ENCODE peak calls at places on chromosome X, in ten cellular contexts. M, Y, P, S, L, I, N, K, B and J are unnamed samples. For H3K9me3, the result is how much of the 10 kb centered on the place peaks cover.

GRCh38 chrX:149513713-149514427 is 8.8 kb upstream of the IDS start:
- DNase-seq in I (no peak), P (no peak), N (no peak), B (no peak), M (no peak), S (no peak), L (no peak), Y (peak), K (no peak), J (no peak)

GRCh38 chrX:1462596-1463251 is 10.0 kb upstream of the ASMTL start:
- DNase-seq in P (no peak), L (peak), M (no peak), Y (peak), B (peak), N (no peak), S (peak), I (no peak), K (no peak), J (no peak)

GRCh38 chrX:131735127-131735526 is 191.3 kb downstream of the OR13H1 start:
- DNase-seq in N (no peak), S (no peak), M (no peak), L (no peak), Y (no peak), P (no peak), K (no peak), I (peak), B (no peak), J (no peak)

GRCh38 chrX:108225456-108225730 is 133.8 kb downstream of the ATG4A start:
- DNase-seq in M (no peak), L (no peak), I (peak), P (no peak), S (no peak), B (no peak), N (no peak), K (no peak), Y (no peak), J (no peak)

GRCh38 chrX:123731987-123732678 is 719 bp downstream of the THOC2 start:
- DNase-seq in B (no peak), L (no peak), N (peak), I (no peak), S (peak), K (peak), P (no peak), Y (peak), M (no peak), J (peak)

GRCh38 chrX:38347136-38347535 is 5.3 kb upstream of the OTC start:
- DNase-seq in K (no peak), B (no peak), Y (peak), S (peak), M (no peak), L (no peak), P (no peak), I (peak), N (no peak), J (no peak)

GRCh38 chrX:3262906-3263305 is 83.5 kb downstream of the MXRA5 start:
- DNase-seq in Y (peak), I (peak), L (no peak), P (no peak), N (no peak), M (peak), B (no peak), S (peak), K (no peak), J (peak)

GRCh38 chrX:153925739-153926593 is at the start of gene ARHGAP4:
- DNase-seq in K (no peak), B (no peak), N (peak), S (no peak), P (no peak), L (peak), M (no peak), Y (no peak), I (no peak), J (no peak)

GRCh38 chrX:42247241-42247640 is 323.9 kb upstream of the CASK start:
- DNase-seq in P (no peak), Y (peak), B (no peak), K (no peak), I (no peak), L (no peak), S (no peak), M (no peak), N (no peak), J (peak)

GRCh38 chrX:55196688-55197087 is 23.5 kb upstream of the PAGE5 start:
- DNase-seq in S (no peak), Y (no peak), I (no peak), N (peak), L (no peak), P (no peak), B (no peak), K (no peak), M (no peak), J (no peak)

GRCh38 chrX:150508461-150509367 is 59.7 kb upstream of the MTM1 start:
- DNase-seq in S (no peak), M (no peak), B (peak), I (no peak), L (no peak), K (no peak), Y (peak), P (no peak), N (peak), J (no peak)

GRCh38 chrX:50442426-50443116 is 28.1 kb downstream of the DGKK start:
- DNase-seq in N (no peak), Y (no peak), S (no peak), I (no peak), M (no peak), K (no peak), P (no peak), B (no peak), L (no peak), J (no peak)

GRCh38 chrX:76428243-76429130 is 977 bp downstream of the MAGEE1 start:
- DNase-seq in B (no peak), L (peak), K (peak), I (peak), P (no peak), N (peak), Y (no peak), M (no peak), S (peak), J (no peak)

GRCh38 chrX:107429090-107429489 is 20.4 kb upstream of the FRMPD3 start:
- DNase-seq in N (peak), S (no peak), K (peak), Y (peak), B (no peak), P (no peak), L (no peak), M (no peak), I (no peak), J (no peak)

GRCh38 chrX:152843852-152844251 is 13.0 kb downstream of the NSDHL start:
- DNase-seq in N (no peak), S (no peak), P (no peak), B (no peak), K (no peak), L (no peak), Y (peak), M (no peak), I (no peak), J (no peak)

GRCh38 chrX:56812515-56813105 is 83.6 kb downstream of the NBDY start:
- DNase-seq in P (no peak), K (no peak), L (no peak), Y (peak), M (no peak), B (no peak), I (no peak), S (no peak), N (no peak), J (no peak)

GRCh38 chrX:776529-777230 is 146.1 kb downstream of the SHOX start:
- DNase-seq in Y (no peak), L (no peak), K (no peak), P (no peak), N (no peak), B (no peak), M (no peak), I (no peak), S (no peak), J (no peak)

GRCh38 chrX:150899191-150899757 is 806 bp upstream of the CD99L2 start:
- DNase-seq in P (no peak), M (no peak), I (peak), Y (peak), L (no peak), B (peak), S (peak), K (peak), N (peak), J (no peak)

GRCh38 chrX:81414630-81415029 is 212.7 kb downstream of the SH3BGRL start:
- DNase-seq in K (no peak), Y (peak), M (no peak), B (no peak), P (no peak), N (no peak), S (peak), I (no peak), L (no peak), J (no peak)

GRCh38 chrX:122739770-122740169 is 444.3 kb upstream of the GRIA3 start:
- DNase-seq in I (no peak), L (no peak), N (peak), B (no peak), S (peak), Y (no peak), K (no peak), P (no peak), M (no peak), J (peak)

GRCh38 chrX:100980608-100981497 is 11.3 kb downstream of the ARL13A start:
- DNase-seq in M (no peak), I (peak), S (peak), B (peak), P (no peak), Y (peak), L (no peak), K (peak), N (no peak), J (no peak)

GRCh38 chrX:105872921-105873320 is 50.6 kb downstream of the NRK start:
- DNase-seq in K (no peak), S (peak), M (no peak), Y (peak), B (no peak), P (no peak), L (no peak), I (peak), N (no peak), J (no peak)

GRCh38 chrX:116010939-116011338 is 159.6 kb upstream of the AGTR2 start:
- DNase-seq in N (no peak), I (no peak), L (no peak), M (no peak), B (no peak), S (no peak), K (no peak), P (no peak), Y (no peak), J (no peak)

GRCh38 chrX:37347420-37347819 is 1.7 kb upstream of the PRRG1 start:
- DNase-seq in N (peak), Y (peak), M (no peak), S (peak), K (no peak), L (no peak), I (no peak), B (peak), P (no peak), J (peak)

GRCh38 chrX:151019837-151020236 is 36.7 kb downstream of the HMGB3 start:
- DNase-seq in N (no peak), Y (peak), L (no peak), P (no peak), K (no peak), M (peak), B (no peak), I (peak), S (peak), J (no peak)

GRCh38 chrX:101429934-101430333 is 21.9 kb downstream of the HNRNPH2 start:
- DNase-seq in L (no peak), I (no peak), B (no peak), P (no peak), Y (no peak), S (peak), M (no peak), N (no peak), K (no peak), J (no peak)

GRCh38 chrX:127702527-127702926 is 349.7 kb downstream of the ACTRT1 start:
- DNase-seq in S (no peak), K (no peak), M (no peak), Y (no peak), N (no peak), P (no peak), I (no peak), L (no peak), B (no peak), J (no peak)

GRCh38 chrX:46180258-46180687 is 364.9 kb downstream of the ZNF674 start:
- DNase-seq in M (no peak), P (no peak), Y (peak), L (no peak), S (peak), B (no peak), I (peak), K (peak), N (peak), J (no peak)

GRCh38 chrX:32448320-32448719 is 763.0 kb downstream of the DMD start:
- DNase-seq in S (no peak), Y (peak), I (no peak), P (no peak), B (no peak), L (no peak), N (no peak), K (no peak), M (no peak), J (no peak)

GRCh38 chrX:49958727-49959126 is 36.3 kb downstream of the CLCN5 start:
- DNase-seq in K (no peak), P (no peak), M (no peak), Y (no peak), S (no peak), N (no peak), I (no peak), B (no peak), L (no peak), J (no peak)

GRCh38 chrX:110086162-110086915 is 83.4 kb downstream of the TMEM164 start:
- DNase-seq in N (no peak), Y (no peak), M (peak), P (no peak), L (no peak), B (no peak), S (peak), K (no peak), I (no peak), J (no peak)

GRCh38 chrX:132615396-132616131 is 126.7 kb upstream of the MBNL3 start:
- DNase-seq in S (peak), B (peak), Y (peak), M (no peak), K (peak), P (no peak), N (peak), I (peak), L (peak), J (peak)

GRCh38 chrX:42839632-42840031 is 61.7 kb upstream of the PPP1R2C start:
- DNase-seq in P (no peak), S (no peak), L (no peak), M (no peak), K (no peak), I (no peak), B (no peak), N (no peak), Y (no peak), J (no peak)

GRCh38 chrX:11331788-11332187 is 38.6 kb downstream of the AMELX start:
- DNase-seq in N (no peak), L (no peak), I (no peak), Y (no peak), M (no peak), B (no peak), K (no peak), S (no peak), P (no peak), J (no peak)

GRCh38 chrX:21813612-21814368 is 25.6 kb upstream of the MBTPS2 start:
- DNase-seq in L (no peak), N (peak), K (no peak), B (no peak), Y (no peak), S (no peak), I (no peak), M (no peak), P (no peak), J (peak)
- H3K9me3 ChIP-seq in L (under half), N (under half), K (under half), B (under half), Y (under half), S (under half), I (under half), M (under half), P (under half), J (under half)

GRCh38 chrX:40170830-40171512 is 73.2 kb upstream of the BCOR start:
- DNase-seq in I (no peak), Y (no peak), S (peak), M (no peak), B (no peak), N (peak), K (no peak), P (no peak), L (no peak), J (no peak)
- H3K9me3 ChIP-seq in I (under half), Y (under half), S (under half), M (under half), B (under half), N (under half), K (under half), P (under half), L (under half), J (under half)

DNA sequence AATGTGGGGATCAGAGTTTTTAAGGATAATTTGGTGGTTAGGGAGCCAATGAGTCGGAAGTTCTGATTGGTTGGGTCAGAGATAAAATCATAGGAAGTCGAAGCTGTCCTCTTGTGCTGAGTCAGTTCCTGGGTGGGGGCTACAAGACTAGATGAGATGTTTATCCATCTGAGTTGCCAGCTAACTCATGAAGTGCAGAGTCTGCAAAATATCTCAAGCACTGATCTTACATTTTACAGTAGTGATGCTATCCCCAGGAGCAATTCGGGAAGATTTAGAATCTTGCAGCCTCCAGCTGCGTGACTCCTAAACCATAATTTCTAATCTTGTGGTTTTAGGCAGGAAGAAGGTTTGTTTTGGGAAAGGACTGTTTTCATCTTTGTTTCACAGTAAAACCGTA is 565.8 kb upstream of the SPANXN1 start:
- DNase-seq in M (no peak), P (no peak), I (peak), L (no peak), B (no peak), Y (no peak), S (no peak), N (no peak), K (no peak), J (no peak)
- H3K9me3 ChIP-seq in M (under half), P (under half), I (under half), L (under half), B (under half), Y (under half), S (under half), N (under half), K (under half), J (under half)

GRCh38 chrX:53056292-53056691 is 7.7 kb downstream of the GPR173 start:
- DNase-seq in B (no peak), Y (no peak), K (no peak), P (no peak), L (no peak), I (peak), M (no peak), S (no peak), N (no peak), J (no peak)

GRCh38 chrX:53050841-53051240 is 2.3 kb downstream of the GPR173 start:
- DNase-seq in B (no peak), Y (peak), I (no peak), K (no peak), M (no peak), N (no peak), P (no peak), S (no peak), L (no peak), J (no peak)

GRCh38 chrX:53055244-53055849 is 6.8 kb downstream of the GPR173 start:
- DNase-seq in M (no peak), Y (no peak), S (no peak), B (no peak), K (no peak), P (no peak), N (no peak), I (no peak), L (no peak), J (no peak)
- H3K9me3 ChIP-seq in M (under half), Y (under half), S (under half), B (under half), K (under half), P (under half), N (under half), I (under half), L (under half), J (under half)

GRCh38 chrX:145792281-145792680 is 25.3 kb upstream of the SLITRK2 start:
- DNase-seq in S (no peak), M (no peak), N (no peak), Y (no peak), K (no peak), L (no peak), I (no peak), B (no peak), P (no peak), J (no peak)
- H3K9me3 ChIP-seq in S (under half), M (under half), N (under half), Y (under half), K (under half), L (under half), I (under half), B (under half), P (under half), J (under half)

DNA sequence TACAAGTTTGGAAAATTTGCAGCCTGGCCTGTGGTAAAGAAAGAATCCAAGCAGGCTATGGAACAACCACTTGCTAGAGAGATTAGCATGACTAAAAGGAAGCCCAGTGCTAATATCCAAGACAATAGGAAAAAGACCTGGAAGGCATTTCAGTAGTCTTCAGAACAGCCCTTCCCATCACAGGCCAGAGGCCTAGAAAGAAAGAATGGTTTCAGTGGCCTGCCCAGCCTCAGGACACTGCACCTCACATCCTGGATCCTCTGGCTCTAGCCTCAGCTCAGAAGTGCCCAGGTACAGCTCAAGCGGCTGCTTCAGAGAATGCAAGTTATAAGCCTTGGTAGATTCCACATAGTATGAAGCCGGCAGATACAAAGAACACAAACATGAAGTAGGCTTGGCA is 449.8 kb upstream of the AR start:
- DNase-seq in N (no peak), S (no peak), L (no peak), B (no peak), M (no peak), K (no peak), Y (no peak), I (no peak), P (no peak), J (no peak)
- H3K9me3 ChIP-seq in N (under half), S (under half), L (under half), B (under half), M (under half), K (under half), Y (under half), I (under half), P (under half), J (under half)

DNA sequence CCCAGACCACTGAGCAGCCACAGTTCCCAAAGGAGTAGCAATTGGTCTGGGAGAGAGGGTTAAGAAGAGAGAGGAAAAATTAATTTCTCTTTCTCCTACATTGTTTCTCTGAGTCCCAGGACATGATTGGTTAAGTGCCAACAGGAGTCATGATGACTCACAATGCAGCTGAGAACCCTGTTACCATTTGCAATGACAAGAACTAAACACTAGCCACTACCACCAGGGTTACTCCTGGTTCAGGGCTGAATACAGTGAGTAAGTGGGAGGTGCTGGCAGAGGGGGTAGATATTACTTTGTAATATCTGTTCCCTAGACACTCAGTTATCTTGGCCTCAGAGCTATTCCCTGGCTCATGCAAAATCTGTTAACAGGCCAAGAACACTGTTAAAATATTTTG is 18.0 kb downstream of the ETDC start:
- DNase-seq in M (peak), L (no peak), K (no peak), P (no peak), Y (peak), B (no peak), I (peak), S (peak), N (no peak), J (no peak)
- H3K9me3 ChIP-seq in M (under half), L (under half), K (under half), P (under half), Y (under half), B (under half), I (under half), S (under half), N (under half), J (under half)

DNA sequence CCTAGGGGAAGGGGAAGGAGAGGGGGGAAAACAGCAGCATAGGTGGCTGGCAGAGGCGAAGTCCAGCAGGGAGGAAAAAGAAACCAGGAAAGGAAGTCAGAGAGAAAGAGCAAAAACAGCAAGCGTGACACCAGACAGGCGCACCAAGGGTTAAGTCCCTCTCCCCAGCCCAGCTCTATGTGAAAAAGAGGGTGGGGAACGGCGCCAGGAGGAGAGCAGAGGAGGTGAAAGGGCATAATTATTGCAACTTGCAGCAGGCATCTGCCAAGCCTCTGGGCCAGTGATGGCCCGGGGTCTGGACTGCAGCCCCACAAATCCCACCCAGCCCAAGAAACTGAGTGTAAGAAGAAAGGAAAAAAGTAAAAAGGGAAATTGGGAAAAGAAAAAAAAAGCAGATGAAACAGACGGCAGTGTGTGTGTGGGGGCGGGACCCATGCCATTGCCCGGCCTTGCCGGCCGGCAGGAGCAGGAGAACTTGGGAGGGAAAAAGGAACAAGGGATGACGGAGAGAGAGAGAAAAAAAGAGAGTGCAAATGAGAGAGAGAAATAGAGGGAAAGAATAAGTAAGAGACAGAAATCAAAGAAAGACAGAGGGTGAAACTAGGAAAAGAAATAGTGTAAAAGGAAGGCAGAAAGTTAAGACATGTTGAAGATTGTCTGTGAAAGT is 14.1 kb upstream of the RHOXF2 start:
- DNase-seq in I (no peak), L (no peak), Y (peak), B (no peak), M (no peak), S (peak), N (peak), K (peak), P (no peak), J (no peak)
- H3K9me3 ChIP-seq in I (under half), L (under half), Y (under half), B (under half), M (under half), S (under half), N (under half), K (under half), P (under half), J (under half)